ENCODE peak calls at places on chromosomes 7 and 10, in five cellular contexts. U is aorta, B is NCI-H1417 treated with DMSO at 0.1 percent for 48 hours, X is left ventricle myocardium superior, I is right lobe of liver. Z is an unnamed sample.

GRCh38 chr7:133529861-133530260 is 277.0 kb downstream of the EXOC4 start:
- DNase-seq in U (no peak), B (no peak), X (no peak), I (no peak), Z (no peak)

GRCh38 chr7:155466142-155466813 is 8.3 kb downstream of the EN2 start:
- DNase-seq in U (peak), B (no peak), X (no peak), I (no peak), Z (no peak)

GRCh38 chr10:63553473-63553872 is 32.3 kb downstream of the REEP3 start:
- DNase-seq in U (no peak), B (no peak), X (no peak), I (no peak), Z (no peak)

GRCh38 chr7:117227091-117227490 is 95.8 kb downstream of the WNT2 start:
- DNase-seq in U (no peak), B (no peak), X (no peak), I (no peak), Z (no peak)

GRCh38 chr10:110774069-110775021 is 97.4 kb upstream of the PDCD4 start:
- DNase-seq in U (no peak), B (no peak), X (no peak), I (no peak), Z (no peak)

GRCh38 chr7:94440460-94441039 is 45.9 kb downstream of the COL1A2 start:
- DNase-seq in U (no peak), B (no peak), X (no peak), I (no peak), Z (no peak)

GRCh38 chr7:129311429-129311828 is 86.6 kb downstream of the AHCYL2 start:
- DNase-seq in U (no peak), B (no peak), X (no peak), I (no peak), Z (no peak)

GRCh38 chr10:102234866-102235597 is 6.3 kb downstream of the PITX3 start:
- DNase-seq in U (no peak), B (no peak), X (no peak), I (no peak), Z (no peak)

GRCh38 chr10:45023426-45023825 is 22.7 kb downstream of the ZNF22 start:
- DNase-seq in U (no peak), B (no peak), X (no peak), I (no peak), Z (no peak)

GRCh38 chr7:44105832-44106231 is 1.7 kb downstream of the AEBP1 start:
- DNase-seq in U (no peak), B (no peak), X (no peak), I (no peak), Z (no peak)

GRCh38 chr7:86942995-86943394 is 116.5 kb downstream of the ELAPOR2 start:
- DNase-seq in U (no peak), B (no peak), X (no peak), I (no peak), Z (no peak)

GRCh38 chr10:69407621-69408301 is 9.0 kb downstream of the TACR2 start:
- DNase-seq in U (no peak), B (no peak), X (no peak), I (no peak), Z (no peak)

GRCh38 chr10:5976689-5977470 is 463 bp downstream of the IL15RA start:
- DNase-seq in U (peak), B (no peak), X (peak), I (peak), Z (no peak)

GRCh38 chr7:149716007-149716931 is 57.1 kb downstream of the ZNF467 start:
- DNase-seq in U (no peak), B (no peak), X (no peak), I (no peak), Z (no peak)

GRCh38 chr7:51774178-51774577 is 457.6 kb upstream of the COBL start:
- DNase-seq in U (no peak), B (no peak), X (no peak), I (no peak), Z (no peak)

GRCh38 chr7:151993977-151994676 is 31.3 kb upstream of the GALNT11 start:
- DNase-seq in U (no peak), B (no peak), X (no peak), I (no peak), Z (peak)

GRCh38 chr7:55533050-55533728 is 39.1 kb downstream of the VOPP1 start:
- DNase-seq in U (no peak), B (no peak), X (no peak), I (no peak), Z (peak)

GRCh38 chr7:112156412-112156811 is 49.8 kb downstream of the DOCK4 start:
- DNase-seq in U (no peak), B (no peak), X (no peak), I (no peak), Z (no peak)

GRCh38 chr10:43076876-43077420 is at the start of gene RET:
- DNase-seq in U (no peak), B (no peak), X (peak), I (peak), Z (no peak)

GRCh38 chr7:20647908-20648776 is 32.7 kb downstream of the ABCB5 start:
- DNase-seq in U (no peak), B (no peak), X (no peak), I (no peak), Z (no peak)

GRCh38 chr7:48594349-48594748 is 330.0 kb upstream of the CDC14C start:
- DNase-seq in U (no peak), B (no peak), X (no peak), I (no peak), Z (no peak)

GRCh38 chr10:17289763-17290162 is 61.7 kb downstream of the VIM start:
- DNase-seq in U (no peak), B (no peak), X (no peak), I (no peak), Z (no peak)

GRCh38 chr7:97002555-97003261 is 2.6 kb upstream of the DLX6 start:
- DNase-seq in U (no peak), B (no peak), X (no peak), I (no peak), Z (no peak)

GRCh38 chr7:158821173-158822021 is 7.9 kb downstream of the ESYT2 start:
- DNase-seq in U (no peak), B (no peak), X (no peak), I (no peak), Z (no peak)

GRCh38 chr10:127184582-127184981 is 11.8 kb downstream of the INSYN2A start:
- DNase-seq in U (no peak), B (no peak), X (no peak), I (no peak), Z (no peak)

GRCh38 chr10:44393051-44393630 is 8.2 kb upstream of the CXCL12 start:
- DNase-seq in U (no peak), B (no peak), X (no peak), I (no peak), Z (no peak)

GRCh38 chr10:92411406-92411805 is 120.4 kb downstream of the MARCHF5 start:
- DNase-seq in U (no peak), B (no peak), X (no peak), I (no peak), Z (no peak)